ENCODE peak calls at places on chromosomes 13 and 19, in five cellular contexts. V is AG09309, C is heart right ventricle, Y is GM23338, U is choroid plexus epithelial cell. A is an unnamed sample.

GRCh38 chr19:48962029-48962848 is 2.9 kb upstream of the FTL start:
- DNase-seq in V (no peak), C (peak; percentile 54), Y (peak; percentile 59), U (peak; percentile 39), A (no peak)

GRCh38 chr19:35773020-35773809 is 2.1 kb upstream of the ARHGAP33 start:
- DNase-seq in Y (no peak), C (no peak), V (no peak), U (peak; percentile 31), A (peak; percentile 77)

GRCh38 chr13:36345438-36346221 is 564 bp downstream of the SPART start:
- DNase-seq in U (peak; percentile 93), Y (peak; percentile 86), V (peak; percentile 69), C (peak; percentile 30), A (no peak)

GRCh38 chr19:38386968-38387549 is 775 bp downstream of the GGN start:
- DNase-seq in V (no peak), C (peak; percentile 28), Y (no peak), U (no peak), A (no peak)

GRCh38 chr13:47869780-47870179 is 131.3 kb downstream of the SUCLA2 start:
- DNase-seq in U (no peak), C (no peak), V (no peak), Y (no peak), A (peak; percentile 31)

GRCh38 chr13:24660023-24660806 is 20.0 kb upstream of the ATP12A start:
- DNase-seq in V (no peak), Y (no peak), C (no peak), U (no peak), A (no peak)

GRCh38 chr19:8342684-8343482 is at the start of gene KANK3:
- DNase-seq in C (peak; percentile 100), U (peak; percentile 97), Y (peak; percentile 100), V (peak; percentile 60), A (no peak)

GRCh38 chr13:52414963-52415362 is 9.0 kb upstream of the THSD1 start:
- DNase-seq in Y (no peak), V (peak; percentile 14), U (peak; percentile 79), C (no peak), A (no peak)

GRCh38 chr19:40228863-40229262 is 2.4 kb upstream of the CCNP start:
- DNase-seq in V (no peak), U (no peak), Y (no peak), C (no peak), A (no peak)

GRCh38 chr19:29526730-29527499 is 1.1 kb downstream of the VSTM2B start:
- DNase-seq in C (no peak), Y (peak; percentile 57), V (no peak), U (no peak), A (no peak)

GRCh38 chr19:2478756-2479555 is 3.0 kb downstream of the GADD45B start:
- DNase-seq in U (peak; percentile 86), C (peak; percentile 84), Y (peak; percentile 89), V (no peak), A (no peak)

GRCh38 chr13:34657716-34658115 is 284.4 kb upstream of the NBEA start:
- DNase-seq in U (peak; percentile 29), Y (no peak), V (peak; percentile 13), C (no peak), A (peak; percentile 76)

GRCh38 chr19:2529473-2529918 is 53.6 kb downstream of the GADD45B start:
- DNase-seq in U (peak; percentile 73), C (no peak), Y (no peak), V (peak; percentile 81), A (no peak)

GRCh38 chr13:113596321-113597200 is 12.0 kb downstream of the TFDP1 start:
- DNase-seq in C (no peak), Y (no peak), U (no peak), V (no peak), A (no peak)

GRCh38 chr13:25901460-25902376 is 150.1 kb downstream of the SHISA2 start:
- DNase-seq in C (no peak), V (no peak), U (peak; percentile 96), Y (no peak), A (peak; percentile 43)

GRCh38 chr19:36051236-36051635 is 2.8 kb downstream of the THAP8 start:
- DNase-seq in V (no peak), U (peak; percentile 29), C (no peak), Y (peak; percentile 89), A (no peak)

GRCh38 chr13:30331331-30331771 is 24.0 kb upstream of the KATNAL1 start:
- DNase-seq in C (no peak), U (no peak), V (no peak), Y (no peak), A (no peak)

GRCh38 chr19:19866599-19867248 is 1.0 kb downstream of the ZNF253 start:
- DNase-seq in Y (peak; percentile 95), U (peak; percentile 7), V (no peak), C (no peak), A (no peak)

GRCh38 chr13:24877531-24877930 is 113.6 kb downstream of the RNF17 start:
- DNase-seq in U (no peak), Y (no peak), V (no peak), C (no peak), A (no peak)

DNA sequence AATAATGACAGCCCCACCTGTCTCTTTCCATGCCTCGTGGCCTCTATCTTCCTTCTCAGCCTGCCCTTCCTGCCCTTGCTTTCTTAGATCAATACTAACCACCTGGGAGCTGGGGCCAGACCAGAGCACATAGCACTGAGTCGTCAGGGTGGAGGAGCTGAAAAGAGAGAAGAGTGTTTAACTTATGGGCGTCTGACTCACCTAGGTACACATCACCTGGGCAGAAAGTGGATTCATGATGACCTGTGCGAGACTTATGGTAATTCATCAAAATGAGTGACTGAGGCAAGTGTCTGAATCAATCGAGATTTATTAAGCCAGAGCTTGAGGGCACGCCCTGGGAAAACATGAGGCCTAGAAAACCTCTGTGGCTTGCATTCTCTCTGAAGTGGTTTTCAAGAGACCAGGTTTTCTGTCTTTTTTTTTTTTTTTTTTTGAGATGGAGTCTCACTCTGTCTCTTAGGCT is 19.2 kb downstream of the CEACAM6 start:
- DNase-seq in V (no peak), C (no peak), Y (no peak), U (no peak), A (no peak)
- H3K4me3 ChIP-seq in V (no peak overlapping the region), C (no peak overlapping the region), Y (no peak overlapping the region), U (no peak overlapping the region), A (no peak overlapping the region)

GRCh38 chr19:3823345-3823704 is 37.1 kb upstream of the MATK start:
- DNase-seq in Y (no peak), V (no peak), U (no peak), C (no peak), A (no peak)
- TF ChIP-seq CTCF in Y (no peak), V (no peak), U (no peak), C (no peak), A (no peak)

GRCh38 chr13:99967884-99968520 is 3.6 kb downstream of the ZIC5 start:
- DNase-seq in Y (peak; percentile 51), U (peak; percentile 59), C (no peak), V (no peak), A (no peak)
- H3K4me3 ChIP-seq in Y (peak overlapping the region; percentile 91), U (peak overlapping the region; percentile 69), C (peak overlapping the region; percentile 37), V (peak overlapping the region; percentile 6), A (peak overlapping the region; percentile 22)

GRCh38 chr13:77016888-77017623 is 9.9 kb downstream of the FBXL3 start:
- DNase-seq in U (no peak), Y (peak; percentile 29), C (no peak), V (no peak), A (no peak)
- TF ChIP-seq CTCF in U (no peak), Y (peak; percentile 53), C (no peak), V (no peak), A (no peak)

DNA sequence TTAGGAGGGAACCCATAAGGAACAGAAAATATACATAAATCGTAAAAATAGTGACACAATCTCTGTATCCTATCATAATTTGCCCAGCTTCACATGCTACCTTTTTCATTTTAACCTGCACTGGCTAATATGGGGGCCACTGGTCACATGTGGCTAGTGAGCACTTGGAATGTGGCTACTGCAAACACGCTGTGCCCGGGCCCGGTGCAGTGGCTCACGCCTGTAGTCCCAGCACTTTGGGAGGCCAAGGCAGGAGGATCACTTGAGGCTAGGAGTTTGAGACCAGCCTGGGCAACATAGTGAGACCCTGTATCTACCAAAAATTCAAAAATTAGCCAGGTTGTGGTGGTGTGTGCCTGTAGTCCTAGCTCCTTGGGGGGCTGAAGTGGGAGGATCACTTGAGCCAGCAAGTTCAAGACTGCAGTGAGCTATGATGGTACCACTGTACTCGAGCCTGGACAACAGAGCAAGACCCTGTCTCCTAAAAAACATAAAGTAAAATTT is 1.5 kb upstream of the N4BP2L1 start:
- DNase-seq in C (no peak), V (no peak), Y (no peak), U (no peak), A (no peak)
- H3K4me3 ChIP-seq in C (no peak overlapping the region), V (no peak overlapping the region), Y (no peak overlapping the region), U (no peak overlapping the region), A (no peak overlapping the region)

GRCh38 chr13:19959141-19959830 is 759 bp downstream of the ZMYM2 start:
- DNase-seq in Y (peak; percentile 61), C (peak; percentile 68), V (no peak), U (peak; percentile 51), A (no peak)
- TF ChIP-seq CTCF in Y (no peak), C (no peak), V (peak; percentile 25), U (peak; percentile 33), A (peak; percentile 3)

DNA sequence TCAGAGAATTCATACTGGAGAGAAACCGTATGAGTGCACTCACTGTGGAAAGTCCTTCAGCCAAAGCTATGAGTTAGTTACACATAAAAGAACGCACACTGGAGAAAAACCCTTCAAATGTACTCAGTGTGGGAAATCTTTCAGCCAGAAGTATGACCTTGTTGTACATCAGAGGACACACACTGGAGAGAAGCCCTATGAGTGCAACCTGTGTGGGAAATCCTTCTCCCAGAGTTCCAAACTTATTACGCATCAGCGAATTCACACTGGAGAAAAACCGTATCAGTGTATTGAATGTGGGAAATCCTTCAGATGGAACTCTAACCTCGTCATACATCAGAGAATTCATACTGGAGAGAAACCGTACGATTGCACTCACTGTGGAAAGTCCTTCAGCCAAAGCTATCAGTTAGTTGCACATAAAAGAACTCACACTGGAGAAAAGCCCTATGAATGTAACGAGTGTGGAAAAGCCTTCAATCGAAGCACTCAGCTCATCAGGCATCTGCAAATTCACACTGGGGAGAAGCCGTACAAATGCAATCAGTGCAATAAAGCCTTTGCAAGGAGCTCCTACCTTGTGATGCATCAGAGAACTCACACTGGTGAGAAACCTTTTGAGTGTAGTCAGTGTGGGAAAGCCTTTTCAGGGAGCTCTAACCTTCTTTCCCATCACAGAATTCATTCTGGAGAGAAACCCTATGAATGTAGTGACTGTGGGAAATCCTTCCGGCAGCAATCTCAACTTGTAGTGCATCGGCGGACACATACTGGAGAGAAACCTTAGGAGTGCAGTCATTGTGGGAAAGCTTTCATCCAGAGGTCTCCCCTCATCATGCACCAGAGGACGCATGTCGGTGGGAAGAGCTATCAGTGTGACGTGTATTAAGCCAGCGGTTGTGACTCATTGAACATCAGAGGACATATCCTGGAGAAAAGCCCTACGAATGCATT is 16.5 kb upstream of the ZNF8 start:
- DNase-seq in U (peak; percentile 13), V (no peak), Y (peak; percentile 43), C (no peak), A (no peak)
- H3K4me3 ChIP-seq in U (no peak overlapping the region), V (no peak overlapping the region), Y (peak overlapping the region; percentile 36), C (no peak overlapping the region), A (no peak overlapping the region)

GRCh38 chr13:97631158-97631557 is 197.2 kb downstream of the RAP2A start:
- DNase-seq in U (no peak), V (no peak), C (no peak), Y (peak; percentile 67), A (no peak)
- TF ChIP-seq CTCF in U (no peak), V (peak; percentile 22), C (no peak), Y (peak; percentile 55), A (no peak)